ENCODE peak calls at places on chromosomes 2 and 18, in nine cellular contexts. One of them, this sample, is unnamed.

GRCh38 chr2:29238497-29238896 is 123.3 kb downstream of the CLIP4 start:
- DNase-seq in IMR-90: peak
- DNase-seq in keratinocyte: no peak
- DNase-seq in upper lobe of right lung: peak
- DNase-seq in AG04450: no peak
- DNase-seq in adrenal gland: no peak
- DNase-seq in OCI-LY7: peak
- DNase-seq in CD8-positive, alpha-beta T cell: no peak
- DNase-seq in cardiac muscle cell: peak
- DNase-seq in this sample: no peak

GRCh38 chr2:227366861-227367800 is 12.0 kb downstream of the TM4SF20 start:
- DNase-seq in IMR-90: peak
- DNase-seq in keratinocyte: no peak
- DNase-seq in upper lobe of right lung: no peak
- DNase-seq in AG04450: peak
- DNase-seq in adrenal gland: no peak
- DNase-seq in OCI-LY7: no peak
- DNase-seq in CD8-positive, alpha-beta T cell: no peak
- DNase-seq in cardiac muscle cell: peak
- DNase-seq in this sample: no peak

GRCh38 chr2:154125900-154126299 is 254.2 kb downstream of the GALNT13 start:
- DNase-seq in IMR-90: no peak
- DNase-seq in keratinocyte: no peak
- DNase-seq in upper lobe of right lung: no peak
- DNase-seq in AG04450: no peak
- DNase-seq in adrenal gland: no peak
- DNase-seq in OCI-LY7: no peak
- DNase-seq in CD8-positive, alpha-beta T cell: no peak
- DNase-seq in cardiac muscle cell: no peak
- DNase-seq in this sample: no peak

GRCh38 chr2:152038451-152038958 is 60.3 kb downstream of the CACNB4 start:
- DNase-seq in IMR-90: no peak
- DNase-seq in keratinocyte: no peak
- DNase-seq in upper lobe of right lung: no peak
- DNase-seq in AG04450: no peak
- DNase-seq in adrenal gland: no peak
- DNase-seq in OCI-LY7: no peak
- DNase-seq in CD8-positive, alpha-beta T cell: no peak
- DNase-seq in cardiac muscle cell: no peak
- DNase-seq in this sample: peak

GRCh38 chr2:237097911-237098702 is 12.4 kb downstream of the COPS8 start:
- DNase-seq in IMR-90: peak
- DNase-seq in keratinocyte: peak
- DNase-seq in upper lobe of right lung: no peak
- DNase-seq in AG04450: no peak
- DNase-seq in adrenal gland: no peak
- DNase-seq in OCI-LY7: no peak
- DNase-seq in CD8-positive, alpha-beta T cell: no peak
- DNase-seq in cardiac muscle cell: peak
- DNase-seq in this sample: no peak

GRCh38 chr2:105568323-105568610 is 169.4 kb upstream of the FHL2 start:
- DNase-seq in IMR-90: no peak
- DNase-seq in keratinocyte: no peak
- DNase-seq in upper lobe of right lung: no peak
- DNase-seq in AG04450: no peak
- DNase-seq in adrenal gland: no peak
- DNase-seq in OCI-LY7: no peak
- DNase-seq in CD8-positive, alpha-beta T cell: no peak
- DNase-seq in cardiac muscle cell: no peak
- DNase-seq in this sample: no peak

GRCh38 chr2:190107409-190107808 is 44.9 kb upstream of the MSTN start:
- DNase-seq in IMR-90: no peak
- DNase-seq in keratinocyte: no peak
- DNase-seq in upper lobe of right lung: no peak
- DNase-seq in AG04450: no peak
- DNase-seq in adrenal gland: no peak
- DNase-seq in OCI-LY7: no peak
- DNase-seq in CD8-positive, alpha-beta T cell: no peak
- DNase-seq in cardiac muscle cell: no peak
- DNase-seq in this sample: no peak

GRCh38 chr2:150610670-150611279 is 123.3 kb upstream of the RND3 start:
- DNase-seq in IMR-90: peak
- DNase-seq in keratinocyte: no peak
- DNase-seq in upper lobe of right lung: no peak
- DNase-seq in AG04450: no peak
- DNase-seq in adrenal gland: no peak
- DNase-seq in OCI-LY7: peak
- DNase-seq in CD8-positive, alpha-beta T cell: no peak
- DNase-seq in cardiac muscle cell: peak
- DNase-seq in this sample: no peak

GRCh38 chr2:85266424-85267041 is 61.3 kb downstream of the TGOLN2 start:
- DNase-seq in IMR-90: peak
- DNase-seq in keratinocyte: no peak
- DNase-seq in upper lobe of right lung: peak
- DNase-seq in AG04450: no peak
- DNase-seq in adrenal gland: peak
- DNase-seq in OCI-LY7: peak
- DNase-seq in CD8-positive, alpha-beta T cell: peak
- DNase-seq in cardiac muscle cell: peak
- DNase-seq in this sample: no peak

GRCh38 chr18:74204543-74205152 is 56.3 kb downstream of the TIMM21 start:
- DNase-seq in IMR-90: peak
- DNase-seq in keratinocyte: no peak
- DNase-seq in upper lobe of right lung: no peak
- DNase-seq in AG04450: no peak
- DNase-seq in adrenal gland: peak
- DNase-seq in OCI-LY7: no peak
- DNase-seq in CD8-positive, alpha-beta T cell: no peak
- DNase-seq in cardiac muscle cell: peak
- DNase-seq in this sample: no peak

GRCh38 chr2:12277305-12278034 is 439.3 kb upstream of the TRIB2 start:
- DNase-seq in IMR-90: no peak
- DNase-seq in keratinocyte: no peak
- DNase-seq in upper lobe of right lung: no peak
- DNase-seq in AG04450: no peak
- DNase-seq in adrenal gland: no peak
- DNase-seq in OCI-LY7: no peak
- DNase-seq in CD8-positive, alpha-beta T cell: no peak
- DNase-seq in cardiac muscle cell: peak
- DNase-seq in this sample: no peak
- H3K27ac ChIP-seq in IMR-90: no peak
- H3K27ac ChIP-seq in keratinocyte: no peak
- H3K27ac ChIP-seq in upper lobe of right lung: no peak
- H3K27ac ChIP-seq in AG04450: no peak
- H3K27ac ChIP-seq in adrenal gland: peak
- H3K27ac ChIP-seq in OCI-LY7: no peak
- H3K27ac ChIP-seq in CD8-positive, alpha-beta T cell: no peak
- H3K27ac ChIP-seq in cardiac muscle cell: peak
- H3K27ac ChIP-seq in this sample: no peak

GRCh38 chr2:25170888-25171287 is 2.5 kb upstream of the POMC start:
- DNase-seq in IMR-90: no peak
- DNase-seq in keratinocyte: no peak
- DNase-seq in upper lobe of right lung: no peak
- DNase-seq in AG04450: no peak
- DNase-seq in adrenal gland: no peak
- DNase-seq in OCI-LY7: no peak
- DNase-seq in CD8-positive, alpha-beta T cell: no peak
- DNase-seq in cardiac muscle cell: no peak
- DNase-seq in this sample: no peak
- TF ChIP-seq CTCF in IMR-90: no peak
- TF ChIP-seq CTCF in keratinocyte: no peak
- TF ChIP-seq CTCF in upper lobe of right lung: no peak
- TF ChIP-seq CTCF in AG04450: no peak
- TF ChIP-seq CTCF in adrenal gland: no peak
- TF ChIP-seq CTCF in OCI-LY7: no peak
- TF ChIP-seq CTCF in CD8-positive, alpha-beta T cell: no peak
- TF ChIP-seq CTCF in cardiac muscle cell: no peak
- TF ChIP-seq CTCF in this sample: no peak

GRCh38 chr2:7430421-7430868 is 513.2 kb downstream of the RNF144A start:
- DNase-seq in IMR-90: no peak
- DNase-seq in keratinocyte: no peak
- DNase-seq in upper lobe of right lung: no peak
- DNase-seq in AG04450: no peak
- DNase-seq in adrenal gland: no peak
- DNase-seq in OCI-LY7: peak
- DNase-seq in CD8-positive, alpha-beta T cell: peak
- DNase-seq in cardiac muscle cell: no peak
- DNase-seq in this sample: no peak
- H3K4me3 ChIP-seq in IMR-90: no peak
- H3K4me3 ChIP-seq in keratinocyte: no peak
- H3K4me3 ChIP-seq in upper lobe of right lung: peak
- H3K4me3 ChIP-seq in AG04450: no peak
- H3K4me3 ChIP-seq in adrenal gland: no peak
- H3K4me3 ChIP-seq in OCI-LY7: peak
- H3K4me3 ChIP-seq in CD8-positive, alpha-beta T cell: peak
- H3K4me3 ChIP-seq in cardiac muscle cell: no peak
- H3K4me3 ChIP-seq in this sample: no peak

GRCh38 chr2:96531366-96531765 is 5.2 kb upstream of the ARID5A start:
- DNase-seq in IMR-90: no peak
- DNase-seq in keratinocyte: no peak
- DNase-seq in upper lobe of right lung: peak
- DNase-seq in AG04450: no peak
- DNase-seq in adrenal gland: no peak
- DNase-seq in OCI-LY7: no peak
- DNase-seq in CD8-positive, alpha-beta T cell: no peak
- DNase-seq in cardiac muscle cell: no peak
- DNase-seq in this sample: no peak

GRCh38 chr2:96530144-96530430 is 6.5 kb upstream of the ARID5A start:
- DNase-seq in IMR-90: no peak
- DNase-seq in keratinocyte: no peak
- DNase-seq in upper lobe of right lung: peak
- DNase-seq in AG04450: no peak
- DNase-seq in adrenal gland: no peak
- DNase-seq in OCI-LY7: no peak
- DNase-seq in CD8-positive, alpha-beta T cell: no peak
- DNase-seq in cardiac muscle cell: no peak
- DNase-seq in this sample: no peak

GRCh38 chr2:96529376-96530143 is 7.0 kb upstream of the ARID5A start:
- DNase-seq in IMR-90: no peak
- DNase-seq in keratinocyte: no peak
- DNase-seq in upper lobe of right lung: peak
- DNase-seq in AG04450: no peak
- DNase-seq in adrenal gland: no peak
- DNase-seq in OCI-LY7: no peak
- DNase-seq in CD8-positive, alpha-beta T cell: no peak
- DNase-seq in cardiac muscle cell: no peak
- DNase-seq in this sample: no peak

GRCh38 chr2:96531872-96532505 is 4.6 kb upstream of the ARID5A start:
- DNase-seq in IMR-90: peak
- DNase-seq in keratinocyte: peak
- DNase-seq in upper lobe of right lung: peak
- DNase-seq in AG04450: peak
- DNase-seq in adrenal gland: peak
- DNase-seq in OCI-LY7: no peak
- DNase-seq in CD8-positive, alpha-beta T cell: peak
- DNase-seq in cardiac muscle cell: peak
- DNase-seq in this sample: peak

GRCh38 chr2:96530474-96531357 is 5.8 kb upstream of the ARID5A start:
- DNase-seq in IMR-90: no peak
- DNase-seq in keratinocyte: no peak
- DNase-seq in upper lobe of right lung: peak
- DNase-seq in AG04450: no peak
- DNase-seq in adrenal gland: no peak
- DNase-seq in OCI-LY7: no peak
- DNase-seq in CD8-positive, alpha-beta T cell: no peak
- DNase-seq in cardiac muscle cell: no peak
- DNase-seq in this sample: no peak
- H3K27ac ChIP-seq in IMR-90: no peak
- H3K27ac ChIP-seq in keratinocyte: no peak
- H3K27ac ChIP-seq in upper lobe of right lung: no peak
- H3K27ac ChIP-seq in AG04450: no peak
- H3K27ac ChIP-seq in adrenal gland: no peak
- H3K27ac ChIP-seq in OCI-LY7: no peak
- H3K27ac ChIP-seq in CD8-positive, alpha-beta T cell: no peak
- H3K27ac ChIP-seq in cardiac muscle cell: no peak
- H3K27ac ChIP-seq in this sample: peak

DNA sequence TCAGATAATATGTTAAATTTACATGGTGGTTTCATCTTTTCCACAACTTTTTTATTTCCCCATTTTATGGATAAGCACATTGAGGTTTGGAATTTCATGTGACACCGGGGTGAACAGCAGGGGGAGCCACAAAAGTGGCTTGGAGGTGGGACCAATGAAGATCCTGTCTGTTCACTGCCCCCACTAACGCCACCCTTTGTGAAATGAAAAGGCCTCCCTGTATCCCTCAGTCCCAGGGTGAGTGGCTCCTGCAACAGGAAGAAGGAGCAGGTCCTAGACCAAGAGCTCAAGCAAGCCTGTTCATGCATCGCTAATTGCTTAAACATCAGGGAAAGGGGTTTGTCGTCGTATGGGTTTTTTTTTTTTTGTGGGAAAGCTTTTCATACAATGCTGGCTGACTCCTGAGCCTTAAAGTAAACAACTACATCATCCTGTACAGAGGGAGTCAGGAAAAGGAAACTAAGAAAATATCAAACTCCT is 267.8 kb upstream of the EPAS1 start:
- DNase-seq in IMR-90: peak
- DNase-seq in keratinocyte: no peak
- DNase-seq in upper lobe of right lung: no peak
- DNase-seq in AG04450: peak
- DNase-seq in adrenal gland: no peak
- DNase-seq in OCI-LY7: no peak
- DNase-seq in CD8-positive, alpha-beta T cell: no peak
- DNase-seq in cardiac muscle cell: peak
- DNase-seq in this sample: no peak
- TF ChIP-seq CTCF in IMR-90: peak
- TF ChIP-seq CTCF in keratinocyte: no peak
- TF ChIP-seq CTCF in upper lobe of right lung: peak
- TF ChIP-seq CTCF in AG04450: peak
- TF ChIP-seq CTCF in adrenal gland: no peak
- TF ChIP-seq CTCF in OCI-LY7: peak
- TF ChIP-seq CTCF in CD8-positive, alpha-beta T cell: no peak
- TF ChIP-seq CTCF in cardiac muscle cell: peak
- TF ChIP-seq CTCF in this sample: peak

DNA sequence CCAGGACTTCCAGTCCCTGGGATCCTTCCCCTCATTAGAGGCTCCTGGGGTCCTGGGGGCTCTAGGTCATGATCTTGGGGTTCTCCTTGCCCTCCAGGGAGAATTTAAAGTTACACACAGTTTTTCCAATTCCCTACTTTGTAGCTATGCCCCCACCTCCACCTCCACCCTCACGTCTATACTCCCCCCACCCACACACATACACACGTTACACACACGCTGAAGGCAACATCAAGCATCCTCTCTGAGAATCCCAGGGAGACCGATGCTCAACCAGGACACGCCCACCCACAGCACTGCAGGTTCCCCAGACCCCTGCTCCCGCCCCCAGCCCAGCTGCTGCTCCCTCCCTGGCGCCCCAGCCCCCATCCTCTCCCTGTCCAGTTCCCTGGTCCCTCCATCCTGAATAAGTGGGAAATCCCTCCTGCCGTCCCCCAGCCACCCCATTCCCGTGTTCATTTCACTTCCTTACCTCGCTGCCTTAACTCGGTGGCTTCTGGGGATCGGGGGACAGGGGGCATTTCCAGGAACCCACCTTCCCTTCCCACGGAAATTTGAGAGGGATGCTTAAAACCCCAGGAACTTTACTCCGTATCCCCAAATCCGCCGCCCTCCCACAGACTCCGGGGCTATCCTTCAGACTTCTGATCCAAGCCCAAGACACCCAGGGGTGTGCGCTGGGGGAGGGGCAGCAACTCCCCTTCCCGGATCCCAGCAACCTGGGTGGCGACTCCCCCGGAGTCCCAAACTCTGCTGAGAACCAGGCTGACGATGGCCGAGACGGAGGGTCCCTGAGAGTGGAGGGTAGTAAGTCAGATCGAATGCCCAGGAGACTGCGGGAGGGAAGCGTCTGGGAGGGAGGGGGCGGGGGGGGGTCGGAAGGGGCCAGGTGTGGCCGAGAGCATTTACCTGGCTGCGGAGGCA is 6.7 kb upstream of the TNS1 start:
- DNase-seq in IMR-90: no peak
- DNase-seq in keratinocyte: no peak
- DNase-seq in upper lobe of right lung: no peak
- DNase-seq in AG04450: no peak
- DNase-seq in adrenal gland: no peak
- DNase-seq in OCI-LY7: no peak
- DNase-seq in CD8-positive, alpha-beta T cell: no peak
- DNase-seq in cardiac muscle cell: no peak
- DNase-seq in this sample: no peak
- H3K4me3 ChIP-seq in IMR-90: peak
- H3K4me3 ChIP-seq in keratinocyte: peak
- H3K4me3 ChIP-seq in upper lobe of right lung: peak
- H3K4me3 ChIP-seq in AG04450: peak
- H3K4me3 ChIP-seq in adrenal gland: no peak
- H3K4me3 ChIP-seq in OCI-LY7: no peak
- H3K4me3 ChIP-seq in CD8-positive, alpha-beta T cell: no peak
- H3K4me3 ChIP-seq in cardiac muscle cell: peak
- H3K4me3 ChIP-seq in this sample: peak